ENCODE peak calls at places on chromosomes 13 and 19, in eight cellular contexts. One of them, this sample, is unnamed.

GRCh38 chr13:108851660-108852059 is 222.2 kb downstream of the MYO16 start:
- DNase-seq in fibroblast of the conjunctiva: no peak
- DNase-seq in Karpas-422: no peak
- DNase-seq in T-helper 2 cell: no peak
- DNase-seq in NCI-H1092 treated with DMSO at 0.1 percent for 48 hours: no peak
- DNase-seq in HT-29: no peak
- DNase-seq in NCI-H1105 treated with DMSO at 0.1 percent for 48 hours: no peak
- DNase-seq in cardiac muscle cell: no peak
- DNase-seq in this sample: peak

GRCh38 chr19:4052114-4052992 is 14.3 kb downstream of the ZBTB7A start:
- DNase-seq in fibroblast of the conjunctiva: no peak
- DNase-seq in Karpas-422: no peak
- DNase-seq in T-helper 2 cell: no peak
- DNase-seq in NCI-H1092 treated with DMSO at 0.1 percent for 48 hours: no peak
- DNase-seq in HT-29: peak
- DNase-seq in NCI-H1105 treated with DMSO at 0.1 percent for 48 hours: no peak
- DNase-seq in cardiac muscle cell: no peak
- DNase-seq in this sample: no peak

GRCh38 chr19:50567052-50567841 is 988 bp downstream of the LRRC4B start:
- DNase-seq in fibroblast of the conjunctiva: no peak
- DNase-seq in Karpas-422: no peak
- DNase-seq in T-helper 2 cell: no peak
- DNase-seq in NCI-H1092 treated with DMSO at 0.1 percent for 48 hours: no peak
- DNase-seq in HT-29: no peak
- DNase-seq in NCI-H1105 treated with DMSO at 0.1 percent for 48 hours: peak
- DNase-seq in cardiac muscle cell: no peak
- DNase-seq in this sample: peak

GRCh38 chr13:98853791-98854191 is 101.3 kb upstream of the SLC15A1 start:
- DNase-seq in fibroblast of the conjunctiva: peak
- DNase-seq in Karpas-422: no peak
- DNase-seq in T-helper 2 cell: peak
- DNase-seq in NCI-H1092 treated with DMSO at 0.1 percent for 48 hours: no peak
- DNase-seq in HT-29: no peak
- DNase-seq in NCI-H1105 treated with DMSO at 0.1 percent for 48 hours: no peak
- DNase-seq in cardiac muscle cell: no peak
- DNase-seq in this sample: no peak

GRCh38 chr13:34731486-34731885 is 210.6 kb upstream of the NBEA start:
- DNase-seq in fibroblast of the conjunctiva: no peak
- DNase-seq in Karpas-422: no peak
- DNase-seq in T-helper 2 cell: no peak
- DNase-seq in NCI-H1092 treated with DMSO at 0.1 percent for 48 hours: no peak
- DNase-seq in HT-29: no peak
- DNase-seq in NCI-H1105 treated with DMSO at 0.1 percent for 48 hours: no peak
- DNase-seq in cardiac muscle cell: no peak
- DNase-seq in this sample: no peak

GRCh38 chr19:51689751-51690358 is 3.3 kb upstream of the SPACA6 start:
- DNase-seq in fibroblast of the conjunctiva: no peak
- DNase-seq in Karpas-422: no peak
- DNase-seq in T-helper 2 cell: no peak
- DNase-seq in NCI-H1092 treated with DMSO at 0.1 percent for 48 hours: peak
- DNase-seq in HT-29: peak
- DNase-seq in NCI-H1105 treated with DMSO at 0.1 percent for 48 hours: peak
- DNase-seq in cardiac muscle cell: peak
- DNase-seq in this sample: peak

GRCh38 chr19:46648070-46648960 is 12.3 kb upstream of the GNG8 start:
- DNase-seq in fibroblast of the conjunctiva: no peak
- DNase-seq in Karpas-422: no peak
- DNase-seq in T-helper 2 cell: no peak
- DNase-seq in NCI-H1092 treated with DMSO at 0.1 percent for 48 hours: no peak
- DNase-seq in HT-29: no peak
- DNase-seq in NCI-H1105 treated with DMSO at 0.1 percent for 48 hours: no peak
- DNase-seq in cardiac muscle cell: no peak
- DNase-seq in this sample: no peak

GRCh38 chr13:98416408-98416807 is 160.5 kb downstream of the STK24 start:
- DNase-seq in fibroblast of the conjunctiva: no peak
- DNase-seq in Karpas-422: no peak
- DNase-seq in T-helper 2 cell: no peak
- DNase-seq in NCI-H1092 treated with DMSO at 0.1 percent for 48 hours: peak
- DNase-seq in HT-29: peak
- DNase-seq in NCI-H1105 treated with DMSO at 0.1 percent for 48 hours: peak
- DNase-seq in cardiac muscle cell: no peak
- DNase-seq in this sample: no peak

GRCh38 chr19:11299946-11300810 is 4.2 kb downstream of the TSPAN16 start:
- DNase-seq in fibroblast of the conjunctiva: no peak
- DNase-seq in Karpas-422: no peak
- DNase-seq in T-helper 2 cell: no peak
- DNase-seq in NCI-H1092 treated with DMSO at 0.1 percent for 48 hours: no peak
- DNase-seq in HT-29: no peak
- DNase-seq in NCI-H1105 treated with DMSO at 0.1 percent for 48 hours: no peak
- DNase-seq in cardiac muscle cell: no peak
- DNase-seq in this sample: no peak

GRCh38 chr13:80084086-80084676 is 256.7 kb downstream of the SPRY2 start:
- DNase-seq in fibroblast of the conjunctiva: peak
- DNase-seq in Karpas-422: no peak
- DNase-seq in T-helper 2 cell: no peak
- DNase-seq in NCI-H1092 treated with DMSO at 0.1 percent for 48 hours: peak
- DNase-seq in HT-29: peak
- DNase-seq in NCI-H1105 treated with DMSO at 0.1 percent for 48 hours: peak
- DNase-seq in cardiac muscle cell: no peak
- DNase-seq in this sample: no peak

GRCh38 chr13:76884167-76884566 is 2.0 kb downstream of the KCTD12 start:
- DNase-seq in fibroblast of the conjunctiva: peak
- DNase-seq in Karpas-422: no peak
- DNase-seq in T-helper 2 cell: no peak
- DNase-seq in NCI-H1092 treated with DMSO at 0.1 percent for 48 hours: peak
- DNase-seq in HT-29: peak
- DNase-seq in NCI-H1105 treated with DMSO at 0.1 percent for 48 hours: no peak
- DNase-seq in cardiac muscle cell: peak
- DNase-seq in this sample: peak

GRCh38 chr19:7450243-7451223 is 38.3 kb downstream of the PEX11G start:
- DNase-seq in fibroblast of the conjunctiva: peak
- DNase-seq in Karpas-422: peak
- DNase-seq in T-helper 2 cell: no peak
- DNase-seq in NCI-H1092 treated with DMSO at 0.1 percent for 48 hours: no peak
- DNase-seq in HT-29: no peak
- DNase-seq in NCI-H1105 treated with DMSO at 0.1 percent for 48 hours: no peak
- DNase-seq in cardiac muscle cell: no peak
- DNase-seq in this sample: peak

GRCh38 chr13:26528527-26528926 is 29.0 kb upstream of the WASF3 start:
- DNase-seq in fibroblast of the conjunctiva: no peak
- DNase-seq in Karpas-422: no peak
- DNase-seq in T-helper 2 cell: no peak
- DNase-seq in NCI-H1092 treated with DMSO at 0.1 percent for 48 hours: no peak
- DNase-seq in HT-29: no peak
- DNase-seq in NCI-H1105 treated with DMSO at 0.1 percent for 48 hours: no peak
- DNase-seq in cardiac muscle cell: no peak
- DNase-seq in this sample: no peak

GRCh38 chr19:55519461-55520311 is 17.2 kb downstream of the SBK2 start:
- DNase-seq in fibroblast of the conjunctiva: peak
- DNase-seq in Karpas-422: no peak
- DNase-seq in T-helper 2 cell: no peak
- DNase-seq in NCI-H1092 treated with DMSO at 0.1 percent for 48 hours: no peak
- DNase-seq in HT-29: peak
- DNase-seq in NCI-H1105 treated with DMSO at 0.1 percent for 48 hours: no peak
- DNase-seq in cardiac muscle cell: no peak
- DNase-seq in this sample: no peak

GRCh38 chr13:111992911-111993310 is 74.0 kb upstream of the SOX1 start:
- DNase-seq in fibroblast of the conjunctiva: no peak
- DNase-seq in Karpas-422: peak
- DNase-seq in T-helper 2 cell: no peak
- DNase-seq in NCI-H1092 treated with DMSO at 0.1 percent for 48 hours: no peak
- DNase-seq in HT-29: no peak
- DNase-seq in NCI-H1105 treated with DMSO at 0.1 percent for 48 hours: no peak
- DNase-seq in cardiac muscle cell: no peak
- DNase-seq in this sample: no peak

GRCh38 chr13:33642374-33643065 is 175.4 kb upstream of the RFC3 start:
- DNase-seq in fibroblast of the conjunctiva: peak
- DNase-seq in Karpas-422: no peak
- DNase-seq in T-helper 2 cell: no peak
- DNase-seq in NCI-H1092 treated with DMSO at 0.1 percent for 48 hours: no peak
- DNase-seq in HT-29: no peak
- DNase-seq in NCI-H1105 treated with DMSO at 0.1 percent for 48 hours: no peak
- DNase-seq in cardiac muscle cell: no peak
- DNase-seq in this sample: peak

GRCh38 chr13:102812616-102813287 is 13.8 kb downstream of the BIVM start:
- DNase-seq in fibroblast of the conjunctiva: no peak
- DNase-seq in Karpas-422: no peak
- DNase-seq in T-helper 2 cell: no peak
- DNase-seq in NCI-H1092 treated with DMSO at 0.1 percent for 48 hours: no peak
- DNase-seq in HT-29: no peak
- DNase-seq in NCI-H1105 treated with DMSO at 0.1 percent for 48 hours: no peak
- DNase-seq in cardiac muscle cell: no peak
- DNase-seq in this sample: no peak

GRCh38 chr19:46844067-46844489 is 6.6 kb downstream of the AP2S1 start:
- DNase-seq in fibroblast of the conjunctiva: no peak
- DNase-seq in Karpas-422: no peak
- DNase-seq in T-helper 2 cell: no peak
- DNase-seq in NCI-H1092 treated with DMSO at 0.1 percent for 48 hours: no peak
- DNase-seq in HT-29: no peak
- DNase-seq in NCI-H1105 treated with DMSO at 0.1 percent for 48 hours: no peak
- DNase-seq in cardiac muscle cell: no peak
- DNase-seq in this sample: no peak

GRCh38 chr19:40398417-40399056 is 8.6 kb upstream of the HIPK4 start:
- DNase-seq in fibroblast of the conjunctiva: no peak
- DNase-seq in Karpas-422: no peak
- DNase-seq in T-helper 2 cell: peak
- DNase-seq in NCI-H1092 treated with DMSO at 0.1 percent for 48 hours: peak
- DNase-seq in HT-29: no peak
- DNase-seq in NCI-H1105 treated with DMSO at 0.1 percent for 48 hours: peak
- DNase-seq in cardiac muscle cell: peak
- DNase-seq in this sample: peak

GRCh38 chr19:56838930-56839664 is 1.4 kb downstream of the PEG3 start:
- DNase-seq in fibroblast of the conjunctiva: peak
- DNase-seq in Karpas-422: no peak
- DNase-seq in T-helper 2 cell: no peak
- DNase-seq in NCI-H1092 treated with DMSO at 0.1 percent for 48 hours: no peak
- DNase-seq in HT-29: no peak
- DNase-seq in NCI-H1105 treated with DMSO at 0.1 percent for 48 hours: no peak
- DNase-seq in cardiac muscle cell: no peak
- DNase-seq in this sample: no peak

GRCh38 chr13:38850868-38851626 is 139.6 kb downstream of the STOML3 start:
- DNase-seq in fibroblast of the conjunctiva: no peak
- DNase-seq in Karpas-422: no peak
- DNase-seq in T-helper 2 cell: no peak
- DNase-seq in NCI-H1092 treated with DMSO at 0.1 percent for 48 hours: no peak
- DNase-seq in HT-29: no peak
- DNase-seq in NCI-H1105 treated with DMSO at 0.1 percent for 48 hours: no peak
- DNase-seq in cardiac muscle cell: no peak
- DNase-seq in this sample: no peak